ENCODE peak calls at places on chromosome 2, in ten cellular contexts. One of them, this sample, is unnamed.

GRCh38 chr2:159497256-159497655 is 119.1 kb downstream of the BAZ2B start:
- DNase-seq in psoas muscle: no peak
- DNase-seq in fibroblast of lung: peak
- DNase-seq in breast epithelium: no peak
- DNase-seq in astrocyte of the cerebellum: peak
- DNase-seq in spleen: no peak
- DNase-seq in right lobe of liver: no peak
- DNase-seq in CD8-positive, alpha-beta T cell: no peak
- DNase-seq in MM.1S: peak
- DNase-seq in GM23248: peak
- DNase-seq in this sample: peak

GRCh38 chr2:54609647-54610046 is 113.8 kb upstream of the EML6 start:
- DNase-seq in right lobe of liver: no peak
- DNase-seq in GM23248: no peak
- DNase-seq in psoas muscle: no peak
- DNase-seq in spleen: no peak
- DNase-seq in breast epithelium: no peak
- DNase-seq in fibroblast of lung: no peak
- DNase-seq in MM.1S: no peak
- DNase-seq in CD8-positive, alpha-beta T cell: no peak
- DNase-seq in astrocyte of the cerebellum: no peak
- DNase-seq in this sample: no peak

GRCh38 chr2:118565816-118566540 is 281.5 kb downstream of the EN1 start:
- DNase-seq in right lobe of liver: no peak
- DNase-seq in MM.1S: no peak
- DNase-seq in GM23248: peak
- DNase-seq in fibroblast of lung: no peak
- DNase-seq in breast epithelium: no peak
- DNase-seq in spleen: no peak
- DNase-seq in CD8-positive, alpha-beta T cell: no peak
- DNase-seq in psoas muscle: no peak
- DNase-seq in astrocyte of the cerebellum: no peak
- DNase-seq in this sample: peak

GRCh38 chr2:46845542-46846453 is 69.8 kb downstream of the MCFD2 start:
- DNase-seq in spleen: no peak
- DNase-seq in astrocyte of the cerebellum: no peak
- DNase-seq in GM23248: peak
- DNase-seq in fibroblast of lung: no peak
- DNase-seq in MM.1S: no peak
- DNase-seq in right lobe of liver: peak
- DNase-seq in breast epithelium: peak
- DNase-seq in CD8-positive, alpha-beta T cell: no peak
- DNase-seq in psoas muscle: no peak
- DNase-seq in this sample: no peak

GRCh38 chr2:205650931-205651330 is 31.4 kb upstream of the NRP2 start:
- DNase-seq in breast epithelium: no peak
- DNase-seq in spleen: no peak
- DNase-seq in astrocyte of the cerebellum: no peak
- DNase-seq in psoas muscle: no peak
- DNase-seq in fibroblast of lung: no peak
- DNase-seq in MM.1S: no peak
- DNase-seq in GM23248: no peak
- DNase-seq in right lobe of liver: no peak
- DNase-seq in CD8-positive, alpha-beta T cell: no peak
- DNase-seq in this sample: no peak

GRCh38 chr2:42999391-42999811 is 207.0 kb upstream of the HAAO start:
- DNase-seq in spleen: peak
- DNase-seq in psoas muscle: no peak
- DNase-seq in right lobe of liver: no peak
- DNase-seq in CD8-positive, alpha-beta T cell: no peak
- DNase-seq in astrocyte of the cerebellum: no peak
- DNase-seq in breast epithelium: peak
- DNase-seq in fibroblast of lung: no peak
- DNase-seq in GM23248: no peak
- DNase-seq in MM.1S: no peak
- DNase-seq in this sample: no peak

GRCh38 chr2:205766765-205767359 is 84.6 kb downstream of the NRP2 start:
- DNase-seq in CD8-positive, alpha-beta T cell: peak
- DNase-seq in right lobe of liver: peak
- DNase-seq in spleen: no peak
- DNase-seq in astrocyte of the cerebellum: peak
- DNase-seq in fibroblast of lung: peak
- DNase-seq in MM.1S: peak
- DNase-seq in breast epithelium: peak
- DNase-seq in GM23248: peak
- DNase-seq in psoas muscle: peak
- DNase-seq in this sample: peak

GRCh38 chr2:192444286-192444838 is 249.6 kb upstream of the TMEFF2 start:
- DNase-seq in breast epithelium: no peak
- DNase-seq in psoas muscle: no peak
- DNase-seq in right lobe of liver: no peak
- DNase-seq in CD8-positive, alpha-beta T cell: no peak
- DNase-seq in MM.1S: no peak
- DNase-seq in fibroblast of lung: no peak
- DNase-seq in astrocyte of the cerebellum: no peak
- DNase-seq in GM23248: no peak
- DNase-seq in spleen: no peak
- DNase-seq in this sample: no peak

GRCh38 chr2:98565286-98565860 is 42.9 kb downstream of the COA5 start:
- DNase-seq in MM.1S: no peak
- DNase-seq in astrocyte of the cerebellum: no peak
- DNase-seq in psoas muscle: no peak
- DNase-seq in breast epithelium: no peak
- DNase-seq in CD8-positive, alpha-beta T cell: no peak
- DNase-seq in fibroblast of lung: no peak
- DNase-seq in spleen: no peak
- DNase-seq in GM23248: no peak
- DNase-seq in right lobe of liver: no peak
- DNase-seq in this sample: no peak

DNA sequence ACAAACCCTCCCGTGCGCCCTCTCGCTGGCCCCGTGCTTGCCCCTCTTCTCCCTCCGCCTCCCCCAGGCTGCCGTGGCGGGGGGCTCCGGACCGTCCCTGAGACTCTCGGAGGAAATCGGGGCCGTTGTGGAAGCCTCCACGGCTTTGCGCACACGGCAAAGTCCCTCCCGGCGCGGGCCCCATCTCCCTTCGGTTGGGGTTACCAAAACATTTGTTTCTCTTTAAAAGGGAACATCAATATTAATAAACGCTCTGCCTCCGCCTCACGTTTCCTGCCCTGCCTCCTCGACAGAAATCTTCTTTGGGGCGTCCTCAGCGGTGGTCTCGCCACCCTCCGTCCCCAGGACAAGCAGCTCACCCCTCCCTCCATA is 3.8 kb downstream of the PAX3 start:
- DNase-seq in fibroblast of lung: no peak
- DNase-seq in right lobe of liver: no peak
- DNase-seq in CD8-positive, alpha-beta T cell: no peak
- DNase-seq in MM.1S: no peak
- DNase-seq in astrocyte of the cerebellum: no peak
- DNase-seq in psoas muscle: peak
- DNase-seq in spleen: no peak
- DNase-seq in breast epithelium: no peak
- DNase-seq in GM23248: no peak
- DNase-seq in this sample: no peak
- H3K4me3 ChIP-seq in fibroblast of lung: peak
- H3K4me3 ChIP-seq in right lobe of liver: no peak
- H3K4me3 ChIP-seq in CD8-positive, alpha-beta T cell: no peak
- H3K4me3 ChIP-seq in MM.1S: peak
- H3K4me3 ChIP-seq in astrocyte of the cerebellum: peak
- H3K4me3 ChIP-seq in psoas muscle: peak
- H3K4me3 ChIP-seq in spleen: peak
- H3K4me3 ChIP-seq in breast epithelium: peak
- H3K4me3 ChIP-seq in GM23248: peak
- H3K4me3 ChIP-seq in this sample: peak

DNA sequence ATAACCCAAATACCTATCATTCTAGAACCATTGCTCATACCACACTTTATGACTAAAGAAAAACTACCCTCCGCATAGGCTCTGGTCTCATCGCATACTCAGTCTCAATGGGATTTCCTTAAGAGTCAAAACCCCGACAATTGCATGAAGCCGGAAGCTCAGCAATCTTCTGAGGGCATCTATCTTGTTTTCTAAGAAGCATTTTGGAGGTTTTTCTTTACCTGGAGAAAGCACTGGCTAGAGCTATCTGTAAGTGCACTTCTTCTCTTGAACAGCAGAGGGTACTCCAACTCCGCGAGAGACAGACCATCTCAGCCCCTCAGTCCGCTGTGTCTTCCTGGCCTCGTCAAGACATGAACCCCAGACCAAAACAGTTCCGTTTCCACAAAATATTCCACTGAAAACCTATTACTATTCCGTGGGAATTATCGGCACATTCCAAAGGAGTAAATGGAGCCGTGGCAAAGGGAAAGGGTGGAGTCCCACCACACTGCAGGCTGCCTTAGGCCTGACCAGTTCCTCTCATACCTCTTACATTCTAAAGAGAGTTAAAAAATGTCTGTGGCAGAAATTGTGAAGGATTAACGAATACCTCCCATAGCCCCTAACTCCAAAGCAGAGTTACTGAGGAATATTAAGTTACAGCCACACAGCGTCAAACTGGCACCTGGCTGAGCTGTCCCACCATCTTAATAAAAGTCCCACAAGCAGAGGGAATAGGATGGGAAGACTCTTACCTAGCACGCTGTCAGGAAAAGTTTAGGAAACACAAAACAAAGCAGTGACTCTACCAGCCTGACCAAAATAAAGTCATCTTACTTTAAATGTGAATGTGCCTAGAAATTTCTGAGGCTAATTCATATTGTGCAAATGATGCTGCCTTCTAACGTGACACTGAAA is 325.6 kb upstream of the VRK2 start:
- DNase-seq in CD8-positive, alpha-beta T cell: peak
- DNase-seq in right lobe of liver: peak
- DNase-seq in GM23248: peak
- DNase-seq in MM.1S: peak
- DNase-seq in spleen: no peak
- DNase-seq in psoas muscle: no peak
- DNase-seq in breast epithelium: no peak
- DNase-seq in fibroblast of lung: peak
- DNase-seq in astrocyte of the cerebellum: peak
- DNase-seq in this sample: peak
- H3K4me3 ChIP-seq in CD8-positive, alpha-beta T cell: no peak
- H3K4me3 ChIP-seq in right lobe of liver: no peak
- H3K4me3 ChIP-seq in GM23248: peak
- H3K4me3 ChIP-seq in MM.1S: peak
- H3K4me3 ChIP-seq in spleen: no peak
- H3K4me3 ChIP-seq in psoas muscle: peak
- H3K4me3 ChIP-seq in breast epithelium: no peak
- H3K4me3 ChIP-seq in fibroblast of lung: peak
- H3K4me3 ChIP-seq in astrocyte of the cerebellum: no peak
- H3K4me3 ChIP-seq in this sample: peak

GRCh38 chr2:71277159-71277498 is 50.2 kb upstream of the PAIP2B start:
- DNase-seq in fibroblast of lung: no peak
- DNase-seq in MM.1S: no peak
- DNase-seq in spleen: no peak
- DNase-seq in psoas muscle: no peak
- DNase-seq in CD8-positive, alpha-beta T cell: no peak
- DNase-seq in breast epithelium: no peak
- DNase-seq in astrocyte of the cerebellum: no peak
- DNase-seq in GM23248: no peak
- DNase-seq in right lobe of liver: no peak
- DNase-seq in this sample: no peak

GRCh38 chr2:71275939-71276310 is 49.0 kb upstream of the PAIP2B start:
- DNase-seq in MM.1S: peak
- DNase-seq in CD8-positive, alpha-beta T cell: no peak
- DNase-seq in spleen: no peak
- DNase-seq in fibroblast of lung: no peak
- DNase-seq in GM23248: no peak
- DNase-seq in astrocyte of the cerebellum: no peak
- DNase-seq in psoas muscle: no peak
- DNase-seq in right lobe of liver: no peak
- DNase-seq in breast epithelium: no peak
- DNase-seq in this sample: no peak

GRCh38 chr2:71277536-71278103 is 50.7 kb upstream of the PAIP2B start:
- DNase-seq in spleen: peak
- DNase-seq in psoas muscle: peak
- DNase-seq in astrocyte of the cerebellum: no peak
- DNase-seq in GM23248: peak
- DNase-seq in right lobe of liver: peak
- DNase-seq in MM.1S: peak
- DNase-seq in fibroblast of lung: no peak
- DNase-seq in breast epithelium: no peak
- DNase-seq in CD8-positive, alpha-beta T cell: no peak
- DNase-seq in this sample: no peak

GRCh38 chr2:71281950-71282349 is 49.6 kb upstream of the ZNF638 start:
- DNase-seq in astrocyte of the cerebellum: no peak
- DNase-seq in MM.1S: no peak
- DNase-seq in GM23248: peak
- DNase-seq in breast epithelium: no peak
- DNase-seq in psoas muscle: no peak
- DNase-seq in right lobe of liver: no peak
- DNase-seq in spleen: no peak
- DNase-seq in CD8-positive, alpha-beta T cell: no peak
- DNase-seq in fibroblast of lung: no peak
- DNase-seq in this sample: no peak

DNA sequence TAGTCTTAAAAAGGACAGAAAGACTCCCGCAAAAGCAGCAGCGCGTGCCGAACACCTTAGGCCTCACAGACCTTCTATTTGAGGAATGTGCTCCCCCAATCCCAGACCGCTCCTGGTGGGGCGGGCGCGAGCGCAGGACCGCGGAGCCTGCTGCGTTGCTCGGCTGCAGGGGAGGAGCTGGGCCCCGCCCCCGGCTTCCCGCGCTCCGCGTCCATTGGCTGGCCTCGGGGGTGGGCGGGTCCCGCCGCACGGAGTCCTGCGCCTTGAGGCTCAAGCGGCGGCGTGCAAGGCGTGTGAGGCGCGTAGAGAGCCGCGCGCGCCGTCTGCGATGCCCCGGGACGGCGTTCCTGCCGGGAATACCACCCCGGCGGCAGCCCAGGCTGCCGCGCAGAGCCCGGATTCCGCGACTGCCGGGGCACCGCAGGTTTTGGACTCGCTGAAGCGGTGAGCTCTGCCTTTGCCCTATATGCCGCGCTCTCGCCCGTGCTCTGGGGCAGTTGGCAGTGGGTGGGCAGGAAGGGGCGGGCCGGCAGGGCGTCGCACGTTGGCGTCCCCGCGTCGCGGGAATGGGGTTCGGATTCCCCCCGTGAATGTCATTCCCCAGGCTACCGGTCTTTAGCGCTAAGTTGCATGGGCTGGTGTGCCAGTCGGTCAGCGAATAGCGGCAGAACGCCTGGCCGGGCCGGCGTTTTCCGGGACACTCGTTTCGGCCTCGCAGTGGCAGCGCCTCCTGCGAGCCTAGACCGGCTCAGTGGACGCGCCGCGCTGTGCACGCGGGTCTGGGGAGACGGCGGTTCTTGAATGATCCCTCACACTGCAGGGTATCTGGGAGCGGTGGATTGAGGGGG is 49.6 kb upstream of the PAIP2B start:
- DNase-seq in spleen: peak
- DNase-seq in GM23248: peak
- DNase-seq in breast epithelium: peak
- DNase-seq in CD8-positive, alpha-beta T cell: peak
- DNase-seq in astrocyte of the cerebellum: peak
- DNase-seq in fibroblast of lung: peak
- DNase-seq in MM.1S: peak
- DNase-seq in psoas muscle: peak
- DNase-seq in right lobe of liver: peak
- DNase-seq in this sample: peak
- H3K4me3 ChIP-seq in spleen: peak
- H3K4me3 ChIP-seq in GM23248: peak
- H3K4me3 ChIP-seq in breast epithelium: peak
- H3K4me3 ChIP-seq in CD8-positive, alpha-beta T cell: peak
- H3K4me3 ChIP-seq in astrocyte of the cerebellum: peak
- H3K4me3 ChIP-seq in fibroblast of lung: peak
- H3K4me3 ChIP-seq in MM.1S: peak
- H3K4me3 ChIP-seq in psoas muscle: peak
- H3K4me3 ChIP-seq in right lobe of liver: peak
- H3K4me3 ChIP-seq in this sample: peak

GRCh38 chr2:675051-675450 is 2.2 kb downstream of the TMEM18 start:
- DNase-seq in MM.1S: no peak
- DNase-seq in CD8-positive, alpha-beta T cell: no peak
- DNase-seq in spleen: no peak
- DNase-seq in right lobe of liver: no peak
- DNase-seq in GM23248: no peak
- DNase-seq in fibroblast of lung: no peak
- DNase-seq in astrocyte of the cerebellum: no peak
- DNase-seq in psoas muscle: no peak
- DNase-seq in breast epithelium: no peak
- DNase-seq in this sample: no peak
- H3K4me3 ChIP-seq in MM.1S: no peak
- H3K4me3 ChIP-seq in CD8-positive, alpha-beta T cell: no peak
- H3K4me3 ChIP-seq in spleen: no peak
- H3K4me3 ChIP-seq in right lobe of liver: no peak
- H3K4me3 ChIP-seq in GM23248: no peak
- H3K4me3 ChIP-seq in fibroblast of lung: no peak
- H3K4me3 ChIP-seq in astrocyte of the cerebellum: no peak
- H3K4me3 ChIP-seq in psoas muscle: no peak
- H3K4me3 ChIP-seq in breast epithelium: no peak
- H3K4me3 ChIP-seq in this sample: no peak

This sample was measured in fibroblast of the aortic adventitia.